ENCODE peak calls at places on chromosomes 1 and 21, in four cellular contexts. D is RWPE1; H is HEK293T; M is activated T-cell treated with anti-CD3 and anti-CD28 coated beads, Interleukin-2, amount 50 U/mL, for 1 hour. U is an unnamed sample.

GRCh38 chr1:7432896-7433380 is 338.2 kb upstream of the VAMP3 start:
- DNase-seq in M (no peak), H (no peak), D (no peak), U (no peak)

GRCh38 chr1:22888320-22889075 is 84.2 kb downstream of the LACTBL1 start:
- DNase-seq in M (no peak), D (no peak), H (no peak), U (no peak)

GRCh38 chr1:202160377-202160940 is at the start of gene PTPN7:
- DNase-seq in H (no peak), M (peak), D (no peak), U (no peak)

GRCh38 chr21:41888749-41889376 is 9.7 kb upstream of the PRDM15 start:
- DNase-seq in D (no peak), M (no peak), H (no peak), U (peak)

GRCh38 chr1:109996476-109996875 is 11.9 kb downstream of the AHCYL1 start:
- DNase-seq in D (no peak), M (no peak), H (no peak), U (no peak)

GRCh38 chr1:174800221-174800791 is 199.4 kb upstream of the CACYBP start:
- DNase-seq in D (no peak), H (no peak), M (peak), U (no peak)

GRCh38 chr1:115266729-115267421 is 71.2 kb downstream of the NGF start:
- DNase-seq in M (no peak), D (no peak), H (no peak), U (no peak)

GRCh38 chr21:46317710-46318463 is 5.8 kb downstream of the C21orf58 start:
- DNase-seq in D (no peak), H (peak), M (no peak), U (no peak)

GRCh38 chr1:71881611-71882010 is 400.7 kb downstream of the NEGR1 start:
- DNase-seq in H (no peak), D (no peak), M (no peak), U (no peak)

GRCh38 chr1:21820597-21821232 is 8.7 kb downstream of the LDLRAD2 start:
- DNase-seq in H (no peak), M (no peak), D (no peak), U (no peak)

GRCh38 chr1:220884109-220884980 is 5.1 kb downstream of the HLX start:
- DNase-seq in D (no peak), M (no peak), H (no peak), U (no peak)

GRCh38 chr1:228058172-228058980 is 24.1 kb upstream of the ARF1 start:
- DNase-seq in D (no peak), M (no peak), H (no peak), U (no peak)

GRCh38 chr1:93608188-93609109 is 73.2 kb downstream of the BCAR3 start:
- DNase-seq in H (no peak), D (no peak), M (no peak), U (no peak)

GRCh38 chr1:110337704-110338199 is 1.4 kb upstream of the RBM15 start:
- DNase-seq in D (peak), H (no peak), M (peak), U (no peak)

GRCh38 chr1:117007719-117008013 is 6.1 kb downstream of the CD101 start:
- DNase-seq in D (no peak), M (no peak), H (no peak), U (no peak)

GRCh38 chr21:45109831-45110492 is 35.6 kb downstream of the ADARB1 start:
- DNase-seq in D (no peak), M (no peak), H (no peak), U (no peak)

GRCh38 chr1:15525043-15525958 is 1.3 kb upstream of the CASP9 start:
- DNase-seq in D (peak), M (peak), H (no peak), U (peak)

GRCh38 chr21:33069994-33070811 is at the start of gene OLIG1:
- DNase-seq in D (peak), H (peak), M (peak), U (no peak)

GRCh38 chr1:98661544-98662353 is at the start of gene SNX7:
- DNase-seq in H (peak), D (peak), M (peak), U (peak)

GRCh38 chr1:58836396-58836795 is 52.5 kb upstream of the JUN start:
- DNase-seq in M (no peak), H (no peak), D (no peak), U (no peak)

GRCh38 chr1:230163205-230163604 is 96.2 kb downstream of the GALNT2 start:
- DNase-seq in M (no peak), H (no peak), D (no peak), U (no peak)

GRCh38 chr1:159171688-159172501 is 480 bp downstream of the CADM3 start:
- DNase-seq in D (peak), H (no peak), M (no peak), U (no peak)

GRCh38 chr1:94666797-94667196 is 125.2 kb upstream of the F3 start:
- DNase-seq in H (no peak), M (no peak), D (no peak), U (no peak)

GRCh38 chr1:114428083-114428754 is 82.8 kb downstream of the TRIM33 start:
- DNase-seq in H (peak), M (no peak), D (no peak), U (peak)

GRCh38 chr1:902023-902422 is 21.7 kb upstream of the SAMD11 start:
- DNase-seq in H (peak), M (peak), D (no peak), U (no peak)

GRCh38 chr1:156600733-156601121 is 552 bp downstream of the GPATCH4 start:
- DNase-seq in D (no peak), H (no peak), M (no peak), U (no peak)

GRCh38 chr1:162006081-162006480 is 17.6 kb downstream of the OLFML2B start:
- DNase-seq in H (no peak), D (no peak), M (no peak), U (no peak)

GRCh38 chr21:35198004-35198403 is 148.9 kb upstream of the RUNX1 start:
- DNase-seq in H (no peak), D (peak), M (no peak), U (no peak)

GRCh38 chr1:16163882-16164820 is 8.3 kb upstream of the EPHA2 start:
- DNase-seq in M (no peak), H (no peak), D (peak), U (no peak)

GRCh38 chr1:149995927-149996326 is 14.6 kb downstream of the OTUD7B start:
- DNase-seq in D (peak), M (no peak), H (no peak), U (no peak)

GRCh38 chr1:166488327-166488726 is 321.5 kb upstream of the FAM78B start:
- DNase-seq in M (no peak), H (no peak), D (no peak), U (no peak)

GRCh38 chr1:10975567-10976326 is 36.7 kb upstream of the TARDBP start:
- DNase-seq in M (no peak), H (no peak), D (peak), U (no peak)

GRCh38 chr1:169368406-169368769 is 393 bp downstream of the BLZF1 start:
- DNase-seq in M (peak), H (peak), D (peak), U (no peak)

GRCh38 chr1:39672551-39672947 is 642 bp upstream of the NT5C1A start:
- DNase-seq in D (no peak), H (peak), M (peak), U (no peak)

GRCh38 chr1:6275826-6276764 is 15.2 kb upstream of the GPR153 start:
- DNase-seq in M (no peak), H (no peak), D (no peak), U (peak)

GRCh38 chr1:220342853-220343252 is 70.6 kb upstream of the RAB3GAP2 start:
- DNase-seq in D (no peak), M (no peak), H (no peak), U (no peak)

GRCh38 chr1:223189903-223190724 is 47.1 kb upstream of the TLR5 start:
- DNase-seq in M (peak), H (no peak), D (peak), U (no peak)

GRCh38 chr1:171910786-171911185 is 69.5 kb downstream of the DNM3 start:
- DNase-seq in M (no peak), D (no peak), H (no peak), U (no peak)

GRCh38 chr1:55443175-55443933 is 228.2 kb upstream of the USP24 start:
- DNase-seq in M (no peak), H (no peak), D (peak), U (peak)

U was measured in smooth muscle cell of the brain vasculature.